ENCODE peak calls at places on chromosomes 11 and 22, in eight cellular contexts. F is activated CD8-positive, alpha-beta memory T cell treated with anti-CD3 and anti-CD28 coated beads for 1 hour; W is NCI-H1105 treated with DMSO at 0.1 percent for 48 hours; Z is Kasumi-1; L is BJ; D is breast epithelium; I is caudate nucleus; C is neuronal stem cell. M is an unnamed sample.
A peak's percentile ranks its signal among the peaks of the same experiment; 100 is the strongest.

GRCh38 chr22:45626198-45626651 is 45.4 kb upstream of the ATXN10 start:
- DNase-seq in F (no peak), W (no peak), Z (no peak), L (no peak), D (peak; percentile 78), I (no peak), C (no peak), M (no peak)

GRCh38 chr11:44150395-44150794 is 54.9 kb downstream of the EXT2 start:
- DNase-seq in F (no peak), W (no peak), Z (no peak), L (no peak), D (no peak), I (no peak), C (no peak), M (no peak)

GRCh38 chr11:32439488-32440210 is 4.3 kb upstream of the WT1 start:
- DNase-seq in F (no peak), W (no peak), Z (no peak), L (no peak), D (no peak), I (no peak), C (no peak), M (no peak)

GRCh38 chr11:43408277-43408676 is 49.6 kb downstream of the TTC17 start:
- DNase-seq in F (no peak), W (no peak), Z (no peak), L (no peak), D (no peak), I (no peak), C (no peak), M (no peak)

GRCh38 chr11:68040121-68040956 is 1.5 kb downstream of the TCIRG1 start:
- DNase-seq in F (peak; percentile 14), W (no peak), Z (peak; percentile 54), L (no peak), D (no peak), I (no peak), C (no peak), M (peak; percentile 71)

GRCh38 chr11:31325162-31325561 is 44.4 kb downstream of the DCDC1 start:
- DNase-seq in F (no peak), W (no peak), Z (no peak), L (peak; percentile 13), D (no peak), I (no peak), C (no peak), M (no peak)

GRCh38 chr11:34209809-34210208 is 104.4 kb downstream of the NAT10 start:
- DNase-seq in F (no peak), W (no peak), Z (no peak), L (no peak), D (no peak), I (no peak), C (no peak), M (no peak)

GRCh38 chr22:47589271-47590250 is 827.1 kb downstream of the TBC1D22A start:
- DNase-seq in F (no peak), W (no peak), Z (no peak), L (no peak), D (no peak), I (no peak), C (no peak), M (no peak)

GRCh38 chr11:2142762-2143202 is 3.6 kb upstream of the IGF2 start:
- DNase-seq in F (no peak), W (no peak), Z (no peak), L (no peak), D (no peak), I (no peak), C (no peak), M (no peak)

GRCh38 chr11:10526974-10527918 is 13.7 kb downstream of the RNF141 start:
- DNase-seq in F (no peak), W (no peak), Z (no peak), L (no peak), D (no peak), I (no peak), C (no peak), M (peak; percentile 32)

GRCh38 chr11:57543601-57544000 is 6.2 kb downstream of the SMTNL1 start:
- DNase-seq in F (no peak), W (no peak), Z (no peak), L (no peak), D (no peak), I (no peak), C (no peak), M (no peak)

GRCh38 chr22:48536691-48537591 is 1290.7 kb downstream of the BRD1 start:
- DNase-seq in F (no peak), W (no peak), Z (no peak), L (no peak), D (peak; percentile 91), I (peak; percentile 28), C (no peak), M (peak; percentile 93)

GRCh38 chr11:108586600-108586999 is 7.0 kb downstream of the EXPH5 start:
- DNase-seq in F (no peak), W (no peak), Z (peak; percentile 17), L (no peak), D (no peak), I (no peak), C (no peak), M (no peak)

GRCh38 chr11:1756791-1757771 is 6.6 kb downstream of the CTSD start:
- DNase-seq in F (no peak), W (no peak), Z (no peak), L (no peak), D (no peak), I (no peak), C (no peak), M (peak; percentile 82)

GRCh38 chr22:38835888-38836301 is 7.9 kb downstream of the NPTXR start:
- DNase-seq in F (no peak), W (no peak), Z (no peak), L (no peak), D (no peak), I (no peak), C (no peak), M (peak; percentile 46)

GRCh38 chr11:133905677-133906156 is 51.1 kb downstream of the IGSF9B start:
- DNase-seq in F (no peak), W (no peak), Z (no peak), L (no peak), D (no peak), I (no peak), C (no peak), M (no peak)

GRCh38 chr11:64809781-64810241 is 540 bp downstream of the MEN1 start:
- DNase-seq in F (no peak), W (peak; percentile 20), Z (no peak), L (no peak), D (no peak), I (no peak), C (no peak), M (no peak)

GRCh38 chr22:46187862-46188261 is 37.5 kb downstream of the PPARA start:
- DNase-seq in F (no peak), W (no peak), Z (no peak), L (no peak), D (no peak), I (no peak), C (no peak), M (no peak)

M was measured in posterior cingulate gyrus.